ENCODE peak calls at places on chromosome 4, in five cellular contexts. Y is hepatocyte, H is A673, F is IMR-90, K is DND-41. P is an unnamed sample. For H3K9me3, the result is how much of the 10 kb centered on the place peaks cover.

GRCh38 chr4:62709618-62710252 is 1509.6 kb downstream of the ADGRL3 start:
- DNase-seq in Y (peak), H (peak), F (peak), K (no peak), P (no peak)

GRCh38 chr4:143395054-143395453 is 58.4 kb downstream of the GAB1 start:
- DNase-seq in Y (no peak), H (no peak), F (no peak), K (no peak), P (no peak)

GRCh38 chr4:98151145-98151929 is 8.1 kb upstream of the STPG2 start:
- DNase-seq in Y (no peak), H (peak), F (no peak), K (no peak), P (no peak)

GRCh38 chr4:60089546-60090273 is 1110.4 kb upstream of the ADGRL3 start:
- DNase-seq in Y (no peak), H (no peak), F (no peak), K (no peak), P (no peak)

GRCh38 chr4:186844059-186844681 is 120.5 kb upstream of the FAT1 start:
- DNase-seq in Y (peak), H (peak), F (peak), K (no peak), P (no peak)

GRCh38 chr4:174972911-174973310 is 54.8 kb downstream of the ADAM29 start:
- DNase-seq in Y (no peak), H (no peak), F (no peak), K (peak), P (no peak)

GRCh38 chr4:77493829-77494551 is 111.6 kb upstream of the CXCL13 start:
- DNase-seq in Y (no peak), H (no peak), F (no peak), K (no peak), P (no peak)

GRCh38 chr4:81491943-81492342 is 20.2 kb upstream of the RASGEF1B start:
- DNase-seq in Y (no peak), H (no peak), F (no peak), K (no peak), P (peak)

GRCh38 chr4:23368081-23368697 is 521.7 kb downstream of the PPARGC1A start:
- DNase-seq in Y (peak), H (no peak), F (peak), K (no peak), P (no peak)

GRCh38 chr4:21012851-21013331 is 312.6 kb downstream of the PACRGL start:
- DNase-seq in Y (no peak), H (no peak), F (no peak), K (no peak), P (no peak)

GRCh38 chr4:89998350-89999098 is 103.9 kb downstream of the MMRN1 start:
- DNase-seq in Y (no peak), H (no peak), F (no peak), K (no peak), P (no peak)

GRCh38 chr4:80079255-80079923 is 6.4 kb upstream of the ANTXR2 start:
- DNase-seq in Y (no peak), H (no peak), F (no peak), K (peak), P (no peak)

GRCh38 chr4:113682730-113683129 is 78.8 kb downstream of the CAMK2D start:
- DNase-seq in Y (no peak), H (no peak), F (peak), K (no peak), P (no peak)

GRCh38 chr4:37742149-37742548 is 56.0 kb upstream of the RELL1 start:
- DNase-seq in Y (peak), H (no peak), F (no peak), K (no peak), P (no peak)

GRCh38 chr4:86096373-86096772 is 263.5 kb downstream of the MAPK10 start:
- DNase-seq in Y (no peak), H (no peak), F (no peak), K (no peak), P (no peak)

GRCh38 chr4:78951862-78952472 is 12.7 kb upstream of the PAQR3 start:
- DNase-seq in Y (peak), H (peak), F (peak), K (peak), P (no peak)

GRCh38 chr4:123120473-123120872 is 198.1 kb upstream of the NUDT6 start:
- DNase-seq in Y (no peak), H (no peak), F (peak), K (no peak), P (no peak)

GRCh38 chr4:158810487-158811215 is 41.8 kb downstream of the FNIP2 start:
- DNase-seq in Y (peak), H (peak), F (peak), K (no peak), P (no peak)

GRCh38 chr4:182367153-182367552 is 124.0 kb downstream of the TENM3 start:
- DNase-seq in Y (peak), H (peak), F (no peak), K (no peak), P (no peak)

GRCh38 chr4:7423801-7424552 is 10.8 kb downstream of the PSAPL1 start:
- DNase-seq in Y (no peak), H (no peak), F (no peak), K (no peak), P (no peak)

DNA sequence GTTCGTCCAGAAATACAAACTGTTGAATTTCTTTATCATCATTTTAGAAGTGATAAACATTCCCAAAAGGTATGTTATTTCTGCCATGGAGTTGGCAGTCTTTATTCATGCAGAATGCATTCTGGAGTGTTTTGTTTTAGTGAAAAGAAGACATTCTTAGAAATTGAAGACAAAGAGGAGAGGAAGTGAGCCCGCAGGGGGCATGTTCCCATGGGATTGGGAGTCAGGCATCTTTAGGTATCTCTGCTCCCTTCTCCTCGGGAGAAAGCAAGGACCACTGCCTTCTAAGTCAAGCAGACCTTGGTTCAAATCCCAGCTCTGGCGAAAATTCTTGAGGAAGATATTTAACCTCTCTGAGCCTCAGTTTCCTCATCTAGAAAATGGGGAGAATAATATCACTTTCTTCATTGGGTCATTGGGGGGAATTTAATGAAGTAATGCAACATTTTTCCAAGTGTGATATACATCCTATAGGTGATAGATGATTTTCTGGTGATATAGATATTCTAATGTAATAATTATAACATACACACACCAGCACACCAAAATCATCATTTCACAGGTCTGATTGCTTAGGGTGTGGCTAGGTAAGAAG is 26.5 kb upstream of the CHRNA9 start:
- DNase-seq in Y (no peak), H (no peak), F (no peak), K (no peak), P (no peak)
- H3K4me3 ChIP-seq in Y (no peak), H (no peak), F (no peak), K (peak), P (peak)

DNA sequence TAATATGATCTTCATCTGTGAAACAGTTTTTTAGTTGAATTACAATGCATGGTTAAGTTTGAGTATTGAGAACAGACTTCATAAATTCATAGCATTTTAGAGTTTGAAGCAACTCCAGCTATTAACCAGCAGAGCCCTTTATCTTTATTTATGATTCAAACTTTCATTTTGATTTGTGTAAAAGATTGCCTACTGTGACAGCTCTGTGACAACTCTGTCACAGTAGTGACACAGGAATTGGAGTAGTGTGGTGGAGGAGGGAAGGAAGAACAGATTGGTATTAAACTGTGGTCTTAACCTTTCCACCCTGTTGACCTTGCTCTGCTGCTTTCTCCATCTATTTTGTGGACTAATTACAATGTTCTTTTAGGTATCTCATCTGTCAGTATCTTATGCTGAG is 86.5 kb downstream of the PDLIM5 start:
- DNase-seq in Y (no peak), H (no peak), F (no peak), K (no peak), P (no peak)
- H3K9me3 ChIP-seq in Y (under half), H (under half), F (under half), K (under half), P (under half)

GRCh38 chr4:118762146-118762545 is 73.8 kb downstream of the SEC24D start:
- DNase-seq in Y (no peak), H (no peak), F (no peak), K (no peak), P (no peak)
- H3K27ac ChIP-seq in Y (peak), H (no peak), F (peak), K (no peak), P (no peak)

GRCh38 chr4:45662996-45663395 is 460.9 kb downstream of the GABRG1 start:
- DNase-seq in Y (peak), H (peak), F (no peak), K (no peak), P (no peak)

GRCh38 chr4:45668086-45668485 is 455.8 kb downstream of the GABRG1 start:
- DNase-seq in Y (no peak), H (no peak), F (no peak), K (no peak), P (no peak)

GRCh38 chr4:45661893-45662292 is 462.0 kb downstream of the GABRG1 start:
- DNase-seq in Y (no peak), H (no peak), F (no peak), K (no peak), P (no peak)

GRCh38 chr4:45663495-45664148 is 460.2 kb downstream of the GABRG1 start:
- DNase-seq in Y (no peak), H (no peak), F (no peak), K (no peak), P (no peak)
- H3K4me3 ChIP-seq in Y (no peak), H (no peak), F (no peak), K (no peak), P (no peak)

GRCh38 chr4:124932447-124932846 is 219.9 kb upstream of the ANKRD50 start:
- DNase-seq in Y (no peak), H (no peak), F (no peak), K (no peak), P (no peak)

GRCh38 chr4:124934921-124935320 is 222.4 kb upstream of the ANKRD50 start:
- DNase-seq in Y (no peak), H (peak), F (no peak), K (no peak), P (no peak)

GRCh38 chr4:124936427-124936826 is 223.9 kb upstream of the ANKRD50 start:
- DNase-seq in Y (no peak), H (peak), F (peak), K (no peak), P (no peak)

GRCh38 chr4:124931050-124931449 is 218.5 kb upstream of the ANKRD50 start:
- DNase-seq in Y (no peak), H (no peak), F (peak), K (no peak), P (no peak)

DNA sequence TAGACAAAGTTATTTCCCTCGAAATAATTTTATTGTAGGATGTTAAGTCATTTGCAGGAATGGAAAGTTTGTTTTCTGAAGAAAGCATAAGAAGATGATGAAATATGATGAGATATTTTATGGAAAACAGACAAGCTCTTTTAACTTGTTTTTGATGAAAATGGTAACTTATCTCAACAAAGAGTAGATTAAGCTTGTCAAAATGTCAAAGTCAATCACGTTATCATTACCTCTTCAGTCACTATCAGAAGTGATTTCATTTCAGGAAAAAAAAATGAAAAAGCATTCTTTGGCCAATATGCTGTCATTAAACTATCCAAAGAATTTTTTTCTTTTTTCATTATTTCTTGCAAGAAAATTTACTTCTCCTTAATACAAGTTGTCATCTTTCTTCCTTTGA is 221.0 kb upstream of the ANKRD50 start:
- DNase-seq in Y (no peak), H (no peak), F (no peak), K (no peak), P (no peak)
- H3K9me3 ChIP-seq in Y (under half), H (under half), F (under half), K (under half), P (under half)

GRCh38 chr4:139144911-139145551 is 32.0 kb downstream of the ELF2 start:
- DNase-seq in Y (peak), H (no peak), F (no peak), K (peak), P (no peak)
- H3K27ac ChIP-seq in Y (no peak), H (no peak), F (no peak), K (no peak), P (no peak)